ENCODE peak calls at places on chromosomes 13 and 19, in ten cellular contexts. P is K562; W is psoas muscle; A is endothelial cell of umbilical vein; N is vagina; R is neuronal stem cell; E is tibial nerve; V is CD4-positive, alpha-beta memory T cell; L is adrenal gland; S is heart right ventricle. M is an unnamed sample.
A peak's percentile ranks its signal among the peaks of the same experiment; 100 is the strongest.

GRCh38 chr19:3944018-3944721 is 11.3 kb downstream of the NMRK2 start:
- DNase-seq in P (no peak), W (no peak), A (no peak), N (no peak), R (no peak), E (no peak), V (no peak), L (no peak), S (no peak), M (no peak)

GRCh38 chr13:51453959-51454703 is 1.3 kb upstream of the INTS6 start:
- DNase-seq in P (peak; percentile 10), W (peak; percentile 56), A (peak; percentile 58), N (peak; percentile 89), R (peak; percentile 8), E (no peak), V (no peak), L (no peak), S (peak; percentile 29), M (peak; percentile 41)

GRCh38 chr13:36778083-36778671 is 40.8 kb upstream of the RFXAP start:
- DNase-seq in P (no peak), W (no peak), A (no peak), N (no peak), R (peak; percentile 71), E (no peak), V (no peak), L (no peak), S (no peak), M (no peak)

GRCh38 chr19:18416778-18417249 is 2.4 kb upstream of the SSBP4 start:
- DNase-seq in P (peak; percentile 75), W (peak; percentile 93), A (peak; percentile 89), N (no peak), R (peak; percentile 77), E (peak; percentile 92), V (peak; percentile 64), L (peak; percentile 93), S (peak; percentile 96), M (no peak)

GRCh38 chr19:22784051-22784450 is at the start of gene ZNF99:
- DNase-seq in P (no peak), W (peak; percentile 72), A (no peak), N (no peak), R (no peak), E (peak; percentile 19), V (no peak), L (peak; percentile 76), S (peak; percentile 87), M (no peak)

GRCh38 chr19:33797821-33798633 is 1.4 kb downstream of the KCTD15 start:
- DNase-seq in P (peak; percentile 76), W (peak; percentile 61), A (peak; percentile 49), N (no peak), R (peak; percentile 61), E (no peak), V (no peak), L (no peak), S (peak; percentile 71), M (peak; percentile 30)

GRCh38 chr13:114062754-114063153 is 69.7 kb downstream of the RASA3 start:
- DNase-seq in P (no peak), W (peak; percentile 60), A (no peak), N (no peak), R (no peak), E (no peak), V (no peak), L (no peak), S (no peak), M (no peak)

GRCh38 chr19:48539503-48540096 is 12.4 kb upstream of the SULT2B1 start:
- DNase-seq in P (no peak), W (no peak), A (peak; percentile 10), N (no peak), R (no peak), E (no peak), V (no peak), L (peak; percentile 62), S (no peak), M (peak; percentile 82)

GRCh38 chr13:46654956-46655726 is 102.2 kb downstream of the LRCH1 start:
- DNase-seq in P (no peak), W (no peak), A (peak; percentile 86), N (no peak), R (no peak), E (no peak), V (no peak), L (no peak), S (no peak), M (peak; percentile 60)

GRCh38 chr13:33017410-33017929 is 1.2 kb downstream of the KL start:
- DNase-seq in P (peak; percentile 8), W (peak; percentile 65), A (peak; percentile 30), N (no peak), R (no peak), E (peak; percentile 46), V (no peak), L (peak; percentile 67), S (peak; percentile 62), M (peak; percentile 79)

GRCh38 chr19:29084266-29084665 is 128.7 kb downstream of the UQCRFS1 start:
- DNase-seq in P (peak; percentile 62), W (no peak), A (no peak), N (no peak), R (no peak), E (no peak), V (no peak), L (no peak), S (no peak), M (no peak)

GRCh38 chr19:11964858-11965645 is at the start of gene ZNF763:
- DNase-seq in P (peak; percentile 24), W (peak; percentile 94), A (peak; percentile 48), N (peak; percentile 92), R (peak; percentile 93), E (peak; percentile 95), V (peak; percentile 85), L (peak; percentile 97), S (peak; percentile 95), M (peak; percentile 97)

GRCh38 chr13:23639672-23640275 is 69.6 kb downstream of the TNFRSF19 start:
- DNase-seq in P (no peak), W (no peak), A (no peak), N (no peak), R (no peak), E (no peak), V (no peak), L (no peak), S (no peak), M (no peak)

DNA sequence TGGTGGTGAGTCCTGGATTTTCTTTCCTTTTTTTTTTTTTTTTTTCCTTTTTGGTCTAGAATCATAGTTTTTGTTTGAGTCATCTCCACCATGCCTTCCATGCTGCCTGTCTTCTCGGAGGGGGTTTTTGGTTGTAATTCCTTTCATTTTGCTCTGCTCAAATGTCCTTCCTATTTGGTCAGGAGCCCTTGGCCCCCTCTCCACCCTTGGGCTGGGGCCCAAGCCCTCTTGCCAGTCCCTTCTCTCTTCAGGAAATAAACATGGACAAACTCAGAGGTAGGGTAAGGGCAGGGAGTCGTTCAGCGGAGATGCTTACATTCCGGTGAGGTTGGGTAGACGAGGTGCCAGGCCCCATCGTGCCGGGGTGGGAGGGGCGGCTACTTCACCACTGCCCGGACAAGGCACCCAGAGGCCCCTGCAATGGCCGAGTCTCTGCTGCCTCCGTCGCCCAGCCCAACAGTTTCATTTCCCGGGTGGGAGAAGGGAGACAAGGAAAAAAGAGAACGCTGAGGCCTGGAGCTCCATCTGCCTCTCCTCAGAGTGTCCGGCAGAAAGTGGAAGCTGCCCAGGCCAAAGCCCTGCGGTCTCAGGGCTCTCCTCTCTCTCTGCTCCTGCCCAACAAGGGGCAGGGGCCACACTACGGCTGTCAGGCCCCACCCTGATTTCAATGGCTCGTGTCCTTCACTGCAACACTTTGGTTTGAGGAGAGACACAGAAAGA is 12.7 kb downstream of the ZNF574 start:
- DNase-seq in P (no peak), W (peak; percentile 48), A (peak; percentile 39), N (no peak), R (no peak), E (no peak), V (no peak), L (no peak), S (no peak), M (no peak)
- H3K4me3 ChIP-seq in P (no peak overlapping the region), W (no peak overlapping the region), A (no peak overlapping the region), N (no peak overlapping the region), R (no peak overlapping the region), E (no peak overlapping the region), V (no peak overlapping the region), L (no peak overlapping the region), S (no peak overlapping the region), M (no peak overlapping the region)

GRCh38 chr19:13005253-13005652 is 10.0 kb downstream of the NFIX start:
- DNase-seq in P (no peak), W (no peak), A (no peak), N (no peak), R (no peak), E (no peak), V (no peak), L (no peak), S (no peak), M (no peak)
- H3K27ac ChIP-seq in P (no peak overlapping the region), W (peak overlapping the region; percentile 99), A (no peak overlapping the region), N (peak overlapping the region; percentile 99), R (no peak overlapping the region), E (no peak overlapping the region), V (no peak overlapping the region), L (no peak overlapping the region), S (no peak overlapping the region), M (peak overlapping the region; percentile 11)

DNA sequence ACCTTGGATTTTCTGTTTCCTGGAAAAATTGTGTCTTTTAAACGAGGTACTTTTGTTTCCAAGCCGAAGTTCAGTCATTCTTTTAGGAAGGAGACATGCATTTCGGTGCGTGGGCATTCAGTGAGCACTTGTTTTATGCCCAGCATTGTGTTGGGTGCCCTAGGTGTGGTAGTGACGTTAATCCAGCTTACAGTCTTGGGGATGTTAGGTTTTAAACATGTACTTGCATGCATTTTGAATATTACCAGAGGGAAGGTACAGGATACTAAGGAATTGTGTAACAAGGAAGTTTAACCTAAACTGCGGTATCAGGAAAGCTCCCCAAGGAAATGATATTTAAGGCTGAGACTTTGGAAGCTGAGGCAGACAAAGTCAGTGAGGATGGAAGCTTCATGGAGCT is 66.3 kb downstream of the ARHGAP35 start:
- DNase-seq in P (no peak), W (no peak), A (no peak), N (no peak), R (no peak), E (no peak), V (no peak), L (no peak), S (no peak), M (no peak)
- H3K4me1 ChIP-seq in P (peaks cover 28% of the 10 kb centered on the region), W (peaks cover 83% of the 10 kb centered on the region), A (peaks cover 31% of the 10 kb centered on the region), N (peaks cover 64% of the 10 kb centered on the region), R (peaks cover 27% of the 10 kb centered on the region), E (peaks cover 41% of the 10 kb centered on the region), V (peaks cover 64% of the 10 kb centered on the region), L (peaks cover 1% of the 10 kb centered on the region), S (peaks cover 13% of the 10 kb centered on the region), M (peaks cover 17% of the 10 kb centered on the region)

GRCh38 chr19:6270076-6270745 is 9.6 kb downstream of the MLLT1 start:
- DNase-seq in P (no peak), W (no peak), A (no peak), N (no peak), R (no peak), E (no peak), V (no peak), L (no peak), S (no peak), M (no peak)

GRCh38 chr19:6271721-6272410 is 7.9 kb downstream of the MLLT1 start:
- DNase-seq in P (peak; percentile 73), W (peak; percentile 94), A (peak; percentile 72), N (no peak), R (no peak), E (peak; percentile 64), V (no peak), L (peak; percentile 92), S (peak; percentile 89), M (no peak)

GRCh38 chr19:6272411-6272791 is 7.4 kb downstream of the MLLT1 start:
- DNase-seq in P (peak; percentile 36), W (no peak), A (no peak), N (no peak), R (no peak), E (no peak), V (no peak), L (no peak), S (no peak), M (no peak)

GRCh38 chr19:6270822-6271221 is 9.0 kb downstream of the MLLT1 start:
- DNase-seq in P (no peak), W (no peak), A (no peak), N (no peak), R (no peak), E (no peak), V (no peak), L (no peak), S (no peak), M (no peak)

GRCh38 chr19:6271251-6271650 is 8.5 kb downstream of the MLLT1 start:
- DNase-seq in P (peak; percentile 56), W (no peak), A (peak; percentile 32), N (no peak), R (no peak), E (no peak), V (no peak), L (no peak), S (no peak), M (no peak)
- H3K4me3 ChIP-seq in P (peak overlapping the region; percentile 21), W (peak overlapping the region; percentile 56), A (no peak overlapping the region), N (peak overlapping the region; percentile 36), R (no peak overlapping the region), E (peak overlapping the region; percentile 6), V (no peak overlapping the region), L (no peak overlapping the region), S (peak overlapping the region; percentile 45), M (no peak overlapping the region)